ENCODE peak calls at places on chromosomes 5 and 9, in four cellular contexts. D is A549, I is sigmoid colon, K is H1. Q is an unnamed sample.

GRCh38 chr5:133440467-133441115 is 171.8 kb downstream of the FSTL4 start:
- DNase-seq in D (no peak), I (no peak), K (no peak), Q (peak)

GRCh38 chr9:82057805-82058204 is 69.2 kb downstream of the SPATA31D1 start:
- DNase-seq in D (no peak), I (no peak), K (no peak), Q (no peak)

GRCh38 chr9:27701664-27702063 is 128.4 kb upstream of the C9orf72 start:
- DNase-seq in D (no peak), I (no peak), K (no peak), Q (peak)

GRCh38 chr5:104297076-104297475 is 734.5 kb upstream of the NUDT12 start:
- DNase-seq in D (no peak), I (no peak), K (no peak), Q (no peak)

GRCh38 chr9:132575005-132575609 is 7.3 kb upstream of the BARHL1 start:
- DNase-seq in D (peak), I (peak), K (peak), Q (peak)

GRCh38 chr9:33165263-33166151 is 1.6 kb downstream of the B4GALT1 start:
- DNase-seq in D (peak), I (peak), K (no peak), Q (no peak)

GRCh38 chr9:89806371-89807100 is 201.7 kb downstream of the GADD45G start:
- DNase-seq in D (no peak), I (no peak), K (no peak), Q (no peak)

GRCh38 chr5:157046041-157046440 is 12.9 kb downstream of the HAVCR1 start:
- DNase-seq in D (peak), I (no peak), K (no peak), Q (no peak)

GRCh38 chr9:114908796-114909448 is 21.5 kb downstream of the TNFSF8 start:
- DNase-seq in D (no peak), I (no peak), K (no peak), Q (no peak)

GRCh38 chr5:149464796-149465489 is 85.9 kb upstream of the IL17B start:
- DNase-seq in D (no peak), I (peak), K (no peak), Q (no peak)

GRCh38 chr5:125501396-125501795 is 755.0 kb upstream of the ZNF608 start:
- DNase-seq in D (no peak), I (no peak), K (no peak), Q (no peak)

GRCh38 chr5:472656-473343 is 29.8 kb downstream of the EXOC3 start:
- DNase-seq in D (peak), I (peak), K (peak), Q (peak)

GRCh38 chr9:87503970-87504369 is 6.3 kb downstream of the DAPK1 start:
- DNase-seq in D (no peak), I (no peak), K (no peak), Q (no peak)

GRCh38 chr9:87501806-87502205 is 4.1 kb downstream of the DAPK1 start:
- DNase-seq in D (no peak), I (no peak), K (no peak), Q (no peak)

GRCh38 chr9:87500894-87501656 is 3.4 kb downstream of the DAPK1 start:
- DNase-seq in D (no peak), I (no peak), K (no peak), Q (no peak)

GRCh38 chr9:87500491-87500890 is 2.8 kb downstream of the DAPK1 start:
- DNase-seq in D (no peak), I (no peak), K (no peak), Q (no peak)

GRCh38 chr9:87502446-87503232 is 5.0 kb downstream of the DAPK1 start:
- DNase-seq in D (no peak), I (no peak), K (no peak), Q (no peak)
- TF ChIP-seq EP300 in D (no peak), I (no peak), K (no peak), Q (peak)

GRCh38 chr5:170388818-170389217 is 349 bp downstream of the KCNMB1 start:
- DNase-seq in D (no peak), I (no peak), K (no peak), Q (no peak)

GRCh38 chr5:170388240-170388639 is 927 bp downstream of the KCNMB1 start:
- DNase-seq in D (no peak), I (no peak), K (no peak), Q (no peak)

GRCh38 chr5:170387775-170388174 is 1.4 kb downstream of the KCNMB1 start:
- DNase-seq in D (no peak), I (no peak), K (no peak), Q (no peak)

GRCh38 chr5:170390472-170390871 is 1.3 kb upstream of the KCNMB1 start:
- DNase-seq in D (no peak), I (no peak), K (no peak), Q (no peak)

DNA sequence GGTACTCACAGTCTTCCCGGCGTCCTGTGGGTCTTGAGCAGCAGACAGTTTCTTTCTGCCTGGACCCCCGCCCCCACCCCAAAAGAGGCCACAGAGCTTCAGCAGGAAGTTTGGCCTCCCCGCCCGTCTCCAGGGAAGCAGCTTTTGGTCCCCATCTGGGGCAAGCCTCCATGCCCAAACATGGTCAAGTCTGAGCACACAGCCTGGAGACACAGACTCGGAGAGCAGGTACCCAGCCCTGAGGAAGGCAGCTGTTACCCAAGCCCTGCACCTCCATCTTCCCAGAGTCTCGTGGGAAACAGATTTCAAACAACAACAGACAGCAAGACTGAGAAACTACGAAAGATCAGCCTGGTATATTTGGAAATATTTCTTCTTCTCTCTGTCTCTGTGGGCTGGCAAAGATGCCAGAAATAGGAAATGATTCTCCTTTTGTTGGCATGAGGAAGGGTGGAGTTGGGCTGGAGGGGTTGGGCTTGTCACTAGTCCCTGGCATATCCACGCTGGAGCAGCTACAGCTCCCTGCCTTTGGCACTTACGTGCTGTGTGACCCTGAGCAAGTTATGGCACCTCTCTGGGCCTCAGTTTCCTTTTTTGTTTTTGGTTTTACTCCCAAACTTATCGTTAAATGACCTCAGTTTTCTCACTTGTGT is at the start of gene KCNMB1:
- DNase-seq in D (no peak), I (peak), K (no peak), Q (no peak)
- H3K27ac ChIP-seq in D (no peak), I (peak), K (no peak), Q (peak)

GRCh38 chr9:38008168-38009034 is 60.6 kb downstream of the SHB start:
- DNase-seq in D (peak), I (no peak), K (no peak), Q (no peak)
- TF ChIP-seq EP300 in D (peak), I (no peak), K (no peak), Q (no peak)

DNA sequence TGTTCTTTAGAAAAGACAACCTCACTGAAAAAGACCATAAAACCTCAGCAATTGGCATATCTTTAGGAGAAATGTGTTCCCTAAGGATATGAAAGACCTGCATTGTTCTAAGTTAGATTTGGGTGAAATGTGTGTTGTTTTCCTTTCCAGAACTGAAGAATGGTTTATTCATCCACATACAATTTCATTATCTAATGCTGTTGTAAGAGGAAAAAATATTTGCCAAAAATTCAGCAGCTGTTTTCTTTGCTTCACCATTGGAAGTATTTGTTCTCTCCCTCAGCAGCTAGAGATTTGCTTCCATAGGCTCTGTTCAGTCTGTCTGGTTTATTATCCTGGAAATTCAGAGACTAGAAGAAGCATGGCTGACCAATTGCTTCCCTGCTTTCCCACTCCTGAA is 150.9 kb downstream of the ISOC1 start:
- DNase-seq in D (no peak), I (no peak), K (no peak), Q (no peak)
- H3K27ac ChIP-seq in D (no peak), I (peak), K (no peak), Q (no peak)

GRCh38 chr9:98453589-98454311 is 198.3 kb upstream of the TBC1D2 start:
- DNase-seq in D (no peak), I (no peak), K (no peak), Q (peak)

GRCh38 chr9:98451576-98451975 is 196.1 kb upstream of the TBC1D2 start:
- DNase-seq in D (no peak), I (no peak), K (no peak), Q (no peak)

GRCh38 chr9:98457696-98458370 is 202.4 kb upstream of the TBC1D2 start:
- DNase-seq in D (no peak), I (no peak), K (no peak), Q (no peak)

GRCh38 chr9:98455256-98455956 is 200.0 kb upstream of the TBC1D2 start:
- DNase-seq in D (no peak), I (no peak), K (no peak), Q (no peak)

GRCh38 chr9:98455957-98456621 is 200.6 kb upstream of the TBC1D2 start:
- DNase-seq in D (no peak), I (no peak), K (no peak), Q (no peak)
- TF ChIP-seq EP300 in D (no peak), I (no peak), K (no peak), Q (no peak)

GRCh38 chr5:75712091-75712490 is 5.1 kb downstream of the POC5 start:
- DNase-seq in D (no peak), I (no peak), K (no peak), Q (no peak)

GRCh38 chr5:75707911-75708509 is 9.2 kb downstream of the POC5 start:
- DNase-seq in D (no peak), I (no peak), K (no peak), Q (peak)

GRCh38 chr5:75706775-75707174 is 10.5 kb downstream of the POC5 start:
- DNase-seq in D (no peak), I (no peak), K (no peak), Q (no peak)

DNA sequence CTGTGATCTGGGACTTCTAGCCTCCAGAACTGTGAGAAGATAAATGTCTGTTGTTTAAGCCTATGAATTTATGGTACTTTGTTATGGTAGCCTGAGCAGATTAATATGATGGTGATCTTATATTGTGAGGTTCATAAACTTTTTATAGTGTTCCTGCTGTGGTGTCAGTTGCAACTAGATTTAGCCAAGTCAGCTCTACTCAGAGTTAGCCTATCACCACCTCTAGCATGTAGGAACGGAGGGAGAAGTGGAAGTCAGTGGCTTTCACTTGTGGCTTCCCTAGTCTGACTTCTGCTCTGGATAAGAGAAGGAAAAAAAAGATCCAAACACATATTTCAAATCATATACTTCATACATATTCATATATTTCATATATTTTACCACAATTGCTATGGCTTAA is 6.6 kb downstream of the POC5 start:
- DNase-seq in D (no peak), I (no peak), K (no peak), Q (no peak)
- H3K27ac ChIP-seq in D (no peak), I (no peak), K (no peak), Q (no peak)

DNA sequence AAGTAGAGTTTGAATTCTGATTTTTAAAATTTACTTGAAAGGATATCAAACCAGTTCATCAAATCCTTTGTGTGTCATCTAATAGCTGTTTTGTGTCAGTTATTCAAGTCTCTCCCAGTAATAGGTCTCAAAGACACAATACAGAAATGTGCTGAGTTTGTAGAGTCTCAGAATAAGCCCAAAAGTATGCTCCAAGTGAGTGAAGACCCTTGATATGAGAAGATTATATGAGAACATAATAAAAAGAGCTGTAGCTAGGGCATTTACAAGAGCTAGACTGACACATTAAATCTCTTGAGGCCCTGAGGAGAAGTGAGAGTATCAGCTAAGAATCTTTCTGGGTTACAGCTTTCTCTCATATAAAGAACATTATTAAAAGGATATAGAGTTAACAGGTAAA is 721.0 kb upstream of the ARRDC3 start:
- DNase-seq in D (no peak), I (no peak), K (no peak), Q (no peak)
- TF ChIP-seq EP300 in D (no peak), I (no peak), K (no peak), Q (no peak)

GRCh38 chr9:136568288-136569081 is 22.6 kb upstream of the NOTCH1 start:
- DNase-seq in D (no peak), I (no peak), K (no peak), Q (peak)
- H3K27ac ChIP-seq in D (peak), I (peak), K (no peak), Q (no peak)